ENCODE peak calls at places on chromosomes 1 and 21, in seven cellular contexts. A, Y, Z, E, M, X and D are unnamed samples.

GRCh38 chr1:103160281-103160680 is 52.0 kb upstream of the COL11A1 start:
- DNase-seq in E (no peak), Z (no peak), Y (no peak), X (no peak), A (no peak), M (no peak), D (no peak)

GRCh38 chr1:160973491-160973890 is 18.9 kb upstream of the ITLN2 start:
- DNase-seq in Y (no peak), E (no peak), A (no peak), M (no peak), Z (no peak), X (no peak), D (no peak)

GRCh38 chr1:5916572-5917280 is 75.5 kb downstream of the NPHP4 start:
- DNase-seq in M (no peak), A (no peak), Y (no peak), X (peak; percentile 24), E (no peak), Z (no peak), D (no peak)

GRCh38 chr1:171664976-171665375 is 12.5 kb upstream of the MYOC start:
- DNase-seq in E (no peak), X (no peak), M (no peak), A (no peak), Z (no peak), Y (no peak), D (no peak)

GRCh38 chr1:12001996-12002493 is 17.3 kb upstream of the MIIP start:
- DNase-seq in Y (peak; percentile 19), M (no peak), Z (no peak), A (no peak), E (no peak), X (no peak), D (no peak)

GRCh38 chr1:63463248-63463647 is 59.8 kb downstream of the ITGB3BP start:
- DNase-seq in M (no peak), A (no peak), Z (no peak), Y (no peak), X (no peak), E (no peak), D (no peak)

GRCh38 chr1:233361876-233362275 is 34.4 kb downstream of the MAP3K21 start:
- DNase-seq in Y (no peak), M (no peak), E (no peak), A (no peak), X (no peak), Z (no peak), D (no peak)

GRCh38 chr1:29695809-29696208 is 459.5 kb downstream of the PTPRU start:
- DNase-seq in Y (no peak), A (no peak), X (no peak), E (no peak), M (no peak), Z (no peak), D (no peak)

GRCh38 chr1:32754282-32755097 is 51.9 kb upstream of the SYNC start:
- DNase-seq in E (no peak), Z (peak; percentile 71), Y (no peak), X (no peak), A (peak; percentile 78), M (no peak), D (no peak)

GRCh38 chr1:209614151-209614420 is 30.6 kb downstream of the CAMK1G start:
- DNase-seq in Y (no peak), E (no peak), X (no peak), M (no peak), Z (no peak), A (no peak), D (no peak)

GRCh38 chr21:42495765-42496119 is 282 bp downstream of the RSPH1 start:
- DNase-seq in X (no peak), Y (no peak), Z (no peak), M (no peak), E (no peak), A (no peak), D (peak; percentile 71)

GRCh38 chr1:156458181-156458503 is 42.4 kb downstream of the MEF2D start:
- DNase-seq in E (no peak), A (no peak), X (no peak), Y (no peak), Z (no peak), M (no peak), D (no peak)

GRCh38 chr21:27246741-27247140 is 279.9 kb upstream of the ADAMTS5 start:
- DNase-seq in X (no peak), E (no peak), M (no peak), Z (no peak), Y (no peak), A (no peak), D (no peak)

GRCh38 chr1:224782601-224783000 is 146.9 kb upstream of the DNAH14 start:
- DNase-seq in M (no peak), Y (no peak), X (no peak), Z (no peak), A (no peak), E (no peak), D (no peak)

GRCh38 chr1:55378582-55378981 is 163.4 kb upstream of the USP24 start:
- DNase-seq in M (peak; percentile 24), E (no peak), X (peak; percentile 84), Y (peak; percentile 38), A (peak; percentile 37), Z (no peak), D (peak; percentile 15)

GRCh38 chr1:210373878-210374599 is 45.3 kb downstream of the HHAT start:
- DNase-seq in E (peak; percentile 81), Y (peak; percentile 96), X (peak; percentile 90), Z (peak; percentile 57), M (peak; percentile 98), A (peak; percentile 87), D (no peak)

GRCh38 chr1:203625623-203626189 is 926 bp upstream of the ATP2B4 start:
- DNase-seq in M (peak; percentile 16), Y (no peak), X (no peak), A (peak; percentile 79), Z (peak; percentile 66), E (peak; percentile 54), D (peak; percentile 69)

GRCh38 chr1:55833452-55834160 is 618.4 kb upstream of the USP24 start:
- DNase-seq in E (no peak), A (no peak), Z (no peak), M (no peak), X (no peak), Y (no peak), D (no peak)

GRCh38 chr1:168135116-168135981 is 1.4 kb downstream of the GPR161 start:
- DNase-seq in E (no peak), Y (no peak), M (no peak), A (no peak), X (peak; percentile 57), Z (peak; percentile 50), D (no peak)

GRCh38 chr21:34913786-34914185 is 135.3 kb downstream of the RUNX1 start:
- DNase-seq in Y (no peak), X (no peak), M (no peak), Z (no peak), A (no peak), E (no peak), D (no peak)
- TF ChIP-seq JUND in Y (no peak), X (no peak), M (no peak), Z (no peak), A (no peak), E (no peak), D (no peak)

GRCh38 chr1:80878343-80878742 is 922.4 kb upstream of the ADGRL2 start:
- DNase-seq in Y (no peak), E (no peak), A (no peak), Z (no peak), M (no peak), X (no peak), D (no peak)

GRCh38 chr1:80882552-80882951 is 918.2 kb upstream of the ADGRL2 start:
- DNase-seq in M (peak; percentile 72), X (no peak), A (no peak), Z (no peak), Y (no peak), E (no peak), D (peak; percentile 1)
- TF ChIP-seq JUND in M (peak; percentile 74), X (no peak), A (no peak), Z (peak; percentile 58), Y (no peak), E (no peak), D (no peak)

GRCh38 chr1:169487561-169487960 is 1.8 kb upstream of the SLC19A2 start:
- DNase-seq in M (no peak), Y (no peak), E (no peak), A (no peak), Z (no peak), X (no peak), D (no peak)
- TF ChIP-seq JUND in M (no peak), Y (no peak), E (no peak), A (no peak), Z (no peak), X (no peak), D (no peak)

GRCh38 chr21:15093216-15093615 is 28.4 kb upstream of the NRIP1 start:
- DNase-seq in X (no peak), M (no peak), Z (no peak), A (no peak), Y (no peak), E (no peak), D (no peak)
- TF ChIP-seq JUND in X (no peak), M (no peak), Z (no peak), A (no peak), Y (no peak), E (no peak), D (no peak)

GRCh38 chr21:33101300-33102005 is 31.5 kb downstream of the OLIG1 start:
- DNase-seq in E (no peak), X (no peak), Y (no peak), Z (no peak), M (no peak), A (no peak), D (no peak)

GRCh38 chr21:33109574-33110339 is 39.8 kb downstream of the OLIG1 start:
- DNase-seq in A (no peak), Y (no peak), M (no peak), Z (no peak), E (no peak), X (peak; percentile 75), D (no peak)

GRCh38 chr21:33110340-33110715 is 40.4 kb downstream of the OLIG1 start:
- DNase-seq in Z (no peak), Y (no peak), E (no peak), X (no peak), M (no peak), A (no peak), D (no peak)

GRCh38 chr21:33099131-33099530 is 29.2 kb downstream of the OLIG1 start:
- DNase-seq in Z (no peak), X (no peak), M (no peak), Y (no peak), A (no peak), E (no peak), D (no peak)

DNA sequence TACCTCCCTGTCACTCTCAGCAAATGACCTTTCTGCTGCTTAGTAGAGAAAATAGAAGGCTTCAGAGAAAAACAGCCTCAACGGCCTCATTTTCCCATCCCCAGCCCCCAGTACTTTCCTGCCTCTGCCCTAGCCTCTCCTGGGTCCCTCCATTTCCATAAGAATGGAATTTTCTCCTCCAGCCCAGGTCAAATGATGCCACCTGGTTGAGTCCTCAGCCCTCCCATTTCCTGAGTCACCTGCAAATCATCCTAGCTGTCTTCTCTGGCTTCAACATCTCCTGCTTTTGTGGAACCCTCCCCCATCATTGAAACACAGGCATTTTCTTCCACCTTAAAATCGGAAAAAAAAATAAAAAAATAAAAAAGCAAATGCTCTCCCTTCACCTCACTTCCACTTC is 35.1 kb downstream of the OLIG1 start:
- DNase-seq in X (no peak), E (no peak), M (no peak), A (no peak), Y (no peak), Z (no peak), D (no peak)
- TF ChIP-seq JUND in X (no peak), E (no peak), M (no peak), A (no peak), Y (no peak), Z (no peak), D (no peak)

GRCh38 chr1:97356309-97356708 is 564.5 kb downstream of the DPYD start:
- DNase-seq in X (no peak), E (no peak), Y (no peak), M (no peak), Z (no peak), A (no peak), D (no peak)
- TF ChIP-seq JUND in X (no peak), E (no peak), Y (no peak), M (no peak), Z (no peak), A (no peak), D (no peak)